ENCODE peak calls at places on chromosomes 12 and 14, in seven cellular contexts. One of them, this sample, is unnamed.

GRCh38 chr14:97706814-97707213 is 909.6 kb downstream of the VRK1 start:
- DNase-seq in breast epithelium: no peak
- DNase-seq in brain microvascular endothelial cell: no peak
- DNase-seq in PC-9: no peak
- DNase-seq in heart right ventricle: no peak
- DNase-seq in AG10803: no peak
- DNase-seq in mucosa of descending colon: no peak
- DNase-seq in this sample: no peak

GRCh38 chr12:116204785-116205184 is 72.7 kb downstream of the MED13L start:
- DNase-seq in breast epithelium: no peak
- DNase-seq in brain microvascular endothelial cell: no peak
- DNase-seq in PC-9: no peak
- DNase-seq in heart right ventricle: no peak
- DNase-seq in AG10803: no peak
- DNase-seq in mucosa of descending colon: no peak
- DNase-seq in this sample: no peak

GRCh38 chr14:90253826-90254225 is 2.5 kb upstream of the PSMC1 start:
- DNase-seq in breast epithelium: no peak
- DNase-seq in brain microvascular endothelial cell: no peak
- DNase-seq in PC-9: no peak
- DNase-seq in heart right ventricle: no peak
- DNase-seq in AG10803: no peak
- DNase-seq in mucosa of descending colon: no peak
- DNase-seq in this sample: no peak

GRCh38 chr12:43112101-43112661 is 439.8 kb downstream of the ADAMTS20 start:
- DNase-seq in breast epithelium: no peak
- DNase-seq in brain microvascular endothelial cell: peak; percentile 7
- DNase-seq in PC-9: no peak
- DNase-seq in heart right ventricle: no peak
- DNase-seq in AG10803: no peak
- DNase-seq in mucosa of descending colon: no peak
- DNase-seq in this sample: no peak

GRCh38 chr12:123223241-123223668 is 9.7 kb downstream of the MPHOSPH9 start:
- DNase-seq in breast epithelium: no peak
- DNase-seq in brain microvascular endothelial cell: no peak
- DNase-seq in PC-9: no peak
- DNase-seq in heart right ventricle: no peak
- DNase-seq in AG10803: no peak
- DNase-seq in mucosa of descending colon: no peak
- DNase-seq in this sample: no peak

GRCh38 chr12:4530982-4531586 is 7.6 kb upstream of the RAD51AP1 start:
- DNase-seq in breast epithelium: no peak
- DNase-seq in brain microvascular endothelial cell: no peak
- DNase-seq in PC-9: no peak
- DNase-seq in heart right ventricle: no peak
- DNase-seq in AG10803: no peak
- DNase-seq in mucosa of descending colon: no peak
- DNase-seq in this sample: no peak

GRCh38 chr12:15522574-15523187 is 200.4 kb downstream of the PTPRO start:
- DNase-seq in breast epithelium: no peak
- DNase-seq in brain microvascular endothelial cell: peak; percentile 25
- DNase-seq in PC-9: no peak
- DNase-seq in heart right ventricle: no peak
- DNase-seq in AG10803: peak; percentile 50
- DNase-seq in mucosa of descending colon: no peak
- DNase-seq in this sample: no peak

GRCh38 chr14:74219806-74220205 is 19.4 kb upstream of the VSX2 start:
- DNase-seq in breast epithelium: no peak
- DNase-seq in brain microvascular endothelial cell: no peak
- DNase-seq in PC-9: no peak
- DNase-seq in heart right ventricle: no peak
- DNase-seq in AG10803: no peak
- DNase-seq in mucosa of descending colon: no peak
- DNase-seq in this sample: no peak

GRCh38 chr12:111349101-111349747 is 19.7 kb downstream of the PHETA1 start:
- DNase-seq in breast epithelium: no peak
- DNase-seq in brain microvascular endothelial cell: no peak
- DNase-seq in PC-9: no peak
- DNase-seq in heart right ventricle: no peak
- DNase-seq in AG10803: no peak
- DNase-seq in mucosa of descending colon: no peak
- DNase-seq in this sample: no peak

GRCh38 chr14:94089479-94089878 is 8.4 kb downstream of the IFI27L1 start:
- DNase-seq in breast epithelium: no peak
- DNase-seq in brain microvascular endothelial cell: no peak
- DNase-seq in PC-9: no peak
- DNase-seq in heart right ventricle: no peak
- DNase-seq in AG10803: no peak
- DNase-seq in mucosa of descending colon: no peak
- DNase-seq in this sample: no peak

GRCh38 chr14:99274346-99275221 is 2.6 kb upstream of the BCL11B start:
- DNase-seq in breast epithelium: peak; percentile 82
- DNase-seq in brain microvascular endothelial cell: peak; percentile 12
- DNase-seq in PC-9: no peak
- DNase-seq in heart right ventricle: peak; percentile 41
- DNase-seq in AG10803: peak; percentile 89
- DNase-seq in mucosa of descending colon: peak; percentile 87
- DNase-seq in this sample: peak; percentile 15

GRCh38 chr14:64296561-64296960 is 2.4 kb upstream of the ESR2 start:
- DNase-seq in breast epithelium: no peak
- DNase-seq in brain microvascular endothelial cell: peak; percentile 2
- DNase-seq in PC-9: no peak
- DNase-seq in heart right ventricle: no peak
- DNase-seq in AG10803: no peak
- DNase-seq in mucosa of descending colon: no peak
- DNase-seq in this sample: no peak

GRCh38 chr14:75188520-75189267 is 12.3 kb upstream of the TMED10 start:
- DNase-seq in breast epithelium: no peak
- DNase-seq in brain microvascular endothelial cell: no peak
- DNase-seq in PC-9: no peak
- DNase-seq in heart right ventricle: no peak
- DNase-seq in AG10803: no peak
- DNase-seq in mucosa of descending colon: no peak
- DNase-seq in this sample: no peak

GRCh38 chr12:979355-979754 is 11.7 kb upstream of the ERC1 start:
- DNase-seq in breast epithelium: no peak
- DNase-seq in brain microvascular endothelial cell: no peak
- DNase-seq in PC-9: no peak
- DNase-seq in heart right ventricle: no peak
- DNase-seq in AG10803: no peak
- DNase-seq in mucosa of descending colon: no peak
- DNase-seq in this sample: no peak

GRCh38 chr12:47993491-47993890 is 10.8 kb downstream of the COL2A1 start:
- DNase-seq in breast epithelium: peak; percentile 9
- DNase-seq in brain microvascular endothelial cell: no peak
- DNase-seq in PC-9: no peak
- DNase-seq in heart right ventricle: no peak
- DNase-seq in AG10803: no peak
- DNase-seq in mucosa of descending colon: no peak
- DNase-seq in this sample: no peak

GRCh38 chr12:116135209-116135930 is 142.1 kb downstream of the MED13L start:
- DNase-seq in breast epithelium: no peak
- DNase-seq in brain microvascular endothelial cell: peak; percentile 67
- DNase-seq in PC-9: peak; percentile 20
- DNase-seq in heart right ventricle: no peak
- DNase-seq in AG10803: peak; percentile 52
- DNase-seq in mucosa of descending colon: no peak
- DNase-seq in this sample: no peak

DNA sequence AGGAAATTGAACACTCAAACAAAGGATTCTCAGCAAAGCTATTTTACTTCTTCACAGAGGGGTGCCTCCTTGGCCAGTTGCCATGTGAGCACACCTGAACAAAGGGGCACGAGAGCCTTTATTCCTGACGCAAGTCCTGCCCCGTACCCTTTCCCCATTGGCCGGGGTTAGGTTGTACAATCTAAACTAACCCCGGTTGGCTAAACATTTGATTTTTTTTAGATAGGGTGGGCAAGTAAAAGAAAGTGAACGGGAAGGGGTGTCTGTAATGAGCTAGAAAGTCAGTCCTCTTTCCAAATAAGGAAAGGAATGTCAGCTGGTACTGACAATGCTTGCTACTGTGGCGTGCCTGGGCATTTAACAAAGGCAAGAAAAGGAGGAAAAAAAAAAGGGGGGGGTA is 135.5 kb upstream of the CDKN3 start:
- DNase-seq in breast epithelium: no peak
- DNase-seq in brain microvascular endothelial cell: no peak
- DNase-seq in PC-9: no peak
- DNase-seq in heart right ventricle: no peak
- DNase-seq in AG10803: no peak
- DNase-seq in mucosa of descending colon: no peak
- DNase-seq in this sample: no peak
- TF ChIP-seq CTCF in breast epithelium: no peak
- TF ChIP-seq CTCF in brain microvascular endothelial cell: no peak
- TF ChIP-seq CTCF in PC-9: no peak
- TF ChIP-seq CTCF in heart right ventricle: no peak
- TF ChIP-seq CTCF in AG10803: no peak
- TF ChIP-seq CTCF in mucosa of descending colon: no peak
- TF ChIP-seq CTCF in this sample: no peak

GRCh38 chr12:2047752-2048151 is 5.0 kb upstream of the CACNA1C start:
- DNase-seq in breast epithelium: no peak
- DNase-seq in brain microvascular endothelial cell: no peak
- DNase-seq in PC-9: no peak
- DNase-seq in heart right ventricle: no peak
- DNase-seq in AG10803: no peak
- DNase-seq in mucosa of descending colon: no peak
- DNase-seq in this sample: no peak
- TF ChIP-seq CTCF in breast epithelium: no peak
- TF ChIP-seq CTCF in brain microvascular endothelial cell: no peak
- TF ChIP-seq CTCF in PC-9: no peak
- TF ChIP-seq CTCF in heart right ventricle: no peak
- TF ChIP-seq CTCF in AG10803: no peak
- TF ChIP-seq CTCF in mucosa of descending colon: no peak
- TF ChIP-seq CTCF in this sample: no peak

GRCh38 chr12:66043035-66043434 is 87.5 kb downstream of the LLPH start:
- DNase-seq in breast epithelium: no peak
- DNase-seq in brain microvascular endothelial cell: no peak
- DNase-seq in PC-9: no peak
- DNase-seq in heart right ventricle: no peak
- DNase-seq in AG10803: no peak
- DNase-seq in mucosa of descending colon: no peak
- DNase-seq in this sample: no peak

GRCh38 chr12:66048843-66049537 is 81.6 kb downstream of the LLPH start:
- DNase-seq in breast epithelium: no peak
- DNase-seq in brain microvascular endothelial cell: no peak
- DNase-seq in PC-9: no peak
- DNase-seq in heart right ventricle: no peak
- DNase-seq in AG10803: peak; percentile 55
- DNase-seq in mucosa of descending colon: no peak
- DNase-seq in this sample: no peak

GRCh38 chr12:66044731-66045130 is 85.8 kb downstream of the LLPH start:
- DNase-seq in breast epithelium: no peak
- DNase-seq in brain microvascular endothelial cell: peak; percentile 73
- DNase-seq in PC-9: no peak
- DNase-seq in heart right ventricle: no peak
- DNase-seq in AG10803: peak; percentile 54
- DNase-seq in mucosa of descending colon: no peak
- DNase-seq in this sample: no peak

GRCh38 chr12:66048218-66048842 is 82.2 kb downstream of the LLPH start:
- DNase-seq in breast epithelium: no peak
- DNase-seq in brain microvascular endothelial cell: no peak
- DNase-seq in PC-9: no peak
- DNase-seq in heart right ventricle: no peak
- DNase-seq in AG10803: no peak
- DNase-seq in mucosa of descending colon: no peak
- DNase-seq in this sample: no peak

GRCh38 chr12:66045506-66045905 is 85.0 kb downstream of the LLPH start:
- DNase-seq in breast epithelium: no peak
- DNase-seq in brain microvascular endothelial cell: no peak
- DNase-seq in PC-9: no peak
- DNase-seq in heart right ventricle: no peak
- DNase-seq in AG10803: no peak
- DNase-seq in mucosa of descending colon: no peak
- DNase-seq in this sample: no peak
- TF ChIP-seq CTCF in breast epithelium: no peak
- TF ChIP-seq CTCF in brain microvascular endothelial cell: no peak
- TF ChIP-seq CTCF in PC-9: no peak
- TF ChIP-seq CTCF in heart right ventricle: no peak
- TF ChIP-seq CTCF in AG10803: no peak
- TF ChIP-seq CTCF in mucosa of descending colon: no peak
- TF ChIP-seq CTCF in this sample: no peak

DNA sequence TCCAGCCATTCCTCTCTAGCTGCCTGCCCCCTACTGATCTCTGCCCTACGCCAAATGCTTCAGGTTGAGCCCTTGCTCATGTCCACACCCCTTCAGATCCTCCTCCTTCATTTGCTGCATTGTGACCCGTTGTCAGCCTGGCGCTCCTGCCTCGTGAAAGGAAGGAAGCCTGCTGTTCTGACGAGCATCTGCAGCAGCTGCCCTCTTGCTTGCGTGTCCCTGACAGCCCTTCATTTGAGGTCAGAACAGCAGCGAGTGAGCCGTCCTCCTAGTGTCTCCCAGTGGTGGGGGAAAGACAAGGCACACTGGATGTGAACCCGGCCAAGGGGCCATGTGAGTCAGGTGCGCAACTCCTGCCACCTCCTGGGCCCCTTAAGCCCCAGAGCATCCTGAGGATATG is 3.0 kb upstream of the PIANP start:
- DNase-seq in breast epithelium: no peak
- DNase-seq in brain microvascular endothelial cell: no peak
- DNase-seq in PC-9: no peak
- DNase-seq in heart right ventricle: no peak
- DNase-seq in AG10803: no peak
- DNase-seq in mucosa of descending colon: no peak
- DNase-seq in this sample: no peak
- TF ChIP-seq CTCF in breast epithelium: no peak
- TF ChIP-seq CTCF in brain microvascular endothelial cell: peak; percentile 1
- TF ChIP-seq CTCF in PC-9: no peak
- TF ChIP-seq CTCF in heart right ventricle: no peak
- TF ChIP-seq CTCF in AG10803: no peak
- TF ChIP-seq CTCF in mucosa of descending colon: no peak
- TF ChIP-seq CTCF in this sample: no peak